ENCODE peak calls at places on chromosomes 6 and 20, in five cellular contexts. W is NCI-H2029 treated with DMSO at 0.1 percent for 48 hours, D is EL, E is HS-5, C is NCI-H345. I is an unnamed sample.

GRCh38 chr6:5726976-5727718 is 279.6 kb downstream of the NRN1 start:
- DNase-seq in E (no peak), D (peak), W (no peak), C (no peak), I (no peak)

GRCh38 chr20:63178889-63179751 is 36.8 kb downstream of the YTHDF1 start:
- DNase-seq in E (no peak), C (peak), D (peak), W (no peak), I (peak)

GRCh38 chr6:111605100-111605748 is 454 bp downstream of the TRAF3IP2 start:
- DNase-seq in D (peak), W (no peak), E (peak), C (peak), I (no peak)

GRCh38 chr6:139030211-139030530 is 1.6 kb downstream of the ABRACL start:
- DNase-seq in W (no peak), D (no peak), E (no peak), C (peak), I (peak)

GRCh38 chr6:164398647-164399046 is 910.8 kb downstream of the C6orf118 start:
- DNase-seq in D (no peak), W (no peak), E (no peak), C (no peak), I (no peak)

GRCh38 chr6:108561742-108562502 is 1.2 kb downstream of the FOXO3 start:
- DNase-seq in E (no peak), C (no peak), W (no peak), D (peak), I (no peak)

GRCh38 chr6:46648869-46649488 is 3.6 kb downstream of the CYP39A1 start:
- DNase-seq in E (peak), D (no peak), C (peak), W (no peak), I (no peak)

GRCh38 chr20:37758332-37758731 is 64.5 kb downstream of the CTNNBL1 start:
- DNase-seq in E (no peak), W (no peak), C (no peak), D (no peak), I (peak)

GRCh38 chr20:22490287-22491187 is 93.8 kb downstream of the FOXA2 start:
- DNase-seq in C (peak), W (peak), D (no peak), E (no peak), I (peak)

GRCh38 chr20:44817143-44817910 is 7.0 kb upstream of the RIMS4 start:
- DNase-seq in C (no peak), E (no peak), D (no peak), W (no peak), I (no peak)

GRCh38 chr6:131923356-131923755 is 27.8 kb downstream of the CCN2 start:
- DNase-seq in E (no peak), W (no peak), D (peak), C (peak), I (peak)

GRCh38 chr6:84282566-84282965 is 55.1 kb upstream of the CEP162 start:
- DNase-seq in C (no peak), E (no peak), W (peak), D (peak), I (no peak)

GRCh38 chr20:9912858-9913434 is 74.1 kb upstream of the PAK5 start:
- DNase-seq in E (peak), C (peak), D (peak), W (peak), I (peak)

GRCh38 chr6:53906842-53907241 is 112.0 kb downstream of the LRRC1 start:
- DNase-seq in E (no peak), D (peak), C (no peak), W (no peak), I (no peak)

GRCh38 chr20:38427655-38428023 is 7.5 kb downstream of the SNHG17 start:
- DNase-seq in C (no peak), W (no peak), D (no peak), E (no peak), I (no peak)

GRCh38 chr20:9374480-9374879 is 139.9 kb upstream of the LAMP5 start:
- DNase-seq in W (no peak), D (no peak), E (no peak), C (no peak), I (no peak)

GRCh38 chr6:30006170-30007131 is 54.6 kb upstream of the POLR1H start:
- DNase-seq in C (no peak), W (no peak), E (no peak), D (no peak), I (no peak)

GRCh38 chr6:39335780-39336541 is 13.5 kb upstream of the KCNK16 start:
- DNase-seq in W (no peak), C (no peak), E (peak), D (peak), I (no peak)

GRCh38 chr6:144413418-144413817 is 128.3 kb downstream of the UTRN start:
- DNase-seq in W (no peak), E (no peak), C (no peak), D (peak), I (no peak)

GRCh38 chr6:53741001-53741400 is 53.8 kb upstream of the LRRC1 start:
- DNase-seq in D (no peak), C (no peak), E (no peak), W (no peak), I (no peak)

GRCh38 chr6:89888138-89888514 is 6.1 kb upstream of the GJA10 start:
- DNase-seq in C (no peak), D (no peak), E (no peak), W (no peak), I (no peak)

GRCh38 chr20:60749804-60750602 is 502.1 kb upstream of the CDH4 start:
- DNase-seq in D (no peak), C (no peak), W (no peak), E (no peak), I (no peak)

GRCh38 chr6:5778906-5779305 is 227.8 kb downstream of the NRN1 start:
- DNase-seq in C (no peak), E (no peak), W (no peak), D (no peak), I (no peak)

GRCh38 chr6:30981942-30982772 is 1.4 kb upstream of the MUC21 start:
- DNase-seq in D (peak), W (no peak), E (peak), C (no peak), I (no peak)

GRCh38 chr6:54817834-54818233 is 28.7 kb upstream of the FAM83B start:
- DNase-seq in C (no peak), E (no peak), W (no peak), D (no peak), I (no peak)

GRCh38 chr20:35296101-35296554 is 3.9 kb upstream of the FAM83C start:
- DNase-seq in C (no peak), W (no peak), E (no peak), D (no peak), I (peak)

GRCh38 chr6:722608-723007 is 29.7 kb upstream of the EXOC2 start:
- DNase-seq in C (no peak), W (no peak), D (peak), E (no peak), I (no peak)

GRCh38 chr6:44049163-44049988 is 77.9 kb downstream of the MRPL14 start:
- DNase-seq in E (no peak), D (peak), C (no peak), W (no peak), I (no peak)

GRCh38 chr6:155248021-155249001 is 15.5 kb upstream of the CLDN20 start:
- DNase-seq in D (peak), W (no peak), E (no peak), C (no peak), I (peak)

GRCh38 chr20:34017610-34018009 is 23.9 kb downstream of the RALY start:
- DNase-seq in C (no peak), E (peak), D (peak), W (no peak), I (no peak)

GRCh38 chr6:145349950-145350510 is 385.3 kb downstream of the EPM2A start:
- DNase-seq in W (no peak), D (no peak), E (no peak), C (no peak), I (no peak)

GRCh38 chr20:53643031-53643832 is 49.6 kb upstream of the ZNF217 start:
- DNase-seq in D (peak), W (no peak), C (no peak), E (peak), I (no peak)

GRCh38 chr6:159601211-159601610 is 91.8 kb downstream of the SOD2 start:
- DNase-seq in C (no peak), W (no peak), E (no peak), D (no peak), I (no peak)

GRCh38 chr6:14009416-14009815 is 84.7 kb downstream of the RNF182 start:
- DNase-seq in W (no peak), C (no peak), D (no peak), E (no peak), I (no peak)

GRCh38 chr6:159766923-159767322 is 5.1 kb downstream of the ACAT2 start:
- DNase-seq in W (no peak), D (no peak), E (no peak), C (no peak), I (no peak)